ENCODE peak calls at places on chromosomes 5 and 9, in seven cellular contexts. V is H7, W is IMR-90, P is mucosa of descending colon, E is adrenal gland, T is spleen, U is ELR. X is an unnamed sample.

GRCh38 chr5:98187945-98188344 is 585.5 kb upstream of the RGMB start:
- DNase-seq in V (no peak), P (no peak), W (peak; percentile 67), E (no peak), U (peak; percentile 75), T (no peak), X (no peak)

GRCh38 chr5:118195215-118195614 is 793.1 kb downstream of the DTWD2 start:
- DNase-seq in U (no peak), V (no peak), E (no peak), W (no peak), P (no peak), T (no peak), X (no peak)

GRCh38 chr9:14616188-14616982 is 76.8 kb downstream of the ZDHHC21 start:
- DNase-seq in E (no peak), V (peak; percentile 8), W (peak; percentile 73), P (no peak), U (peak; percentile 75), T (no peak), X (peak; percentile 72)

GRCh38 chr5:123036391-123037103 is at the start of gene PPIC:
- DNase-seq in T (peak; percentile 81), U (peak; percentile 82), E (peak; percentile 87), P (peak; percentile 94), V (peak; percentile 95), W (peak; percentile 71), X (peak; percentile 85)

GRCh38 chr9:131233556-131233955 is 42.8 kb downstream of the FAM78A start:
- DNase-seq in T (no peak), V (no peak), W (no peak), E (no peak), P (no peak), U (no peak), X (no peak)

GRCh38 chr9:81984911-81985310 is 3.7 kb upstream of the SPATA31D1 start:
- DNase-seq in T (no peak), E (no peak), P (no peak), W (peak; percentile 53), U (no peak), V (no peak), X (no peak)

GRCh38 chr5:112681481-112681908 is 56.2 kb upstream of the APC start:
- DNase-seq in V (no peak), E (no peak), W (no peak), T (no peak), U (no peak), P (no peak), X (peak; percentile 65)

GRCh38 chr5:141941307-141941706 is 16.7 kb downstream of the PCDH12 start:
- DNase-seq in E (no peak), W (no peak), U (peak; percentile 27), P (no peak), T (no peak), V (no peak), X (peak; percentile 57)

GRCh38 chr9:95349109-95350038 is 31.9 kb upstream of the FANCC start:
- DNase-seq in U (no peak), V (peak; percentile 82), W (no peak), E (no peak), T (no peak), P (no peak), X (no peak)

GRCh38 chr5:170126061-170126460 is 20.4 kb downstream of the FOXI1 start:
- DNase-seq in T (no peak), U (no peak), P (no peak), E (no peak), W (no peak), V (no peak), X (no peak)

GRCh38 chr9:100346836-100347235 is 5.9 kb downstream of the TEX10 start:
- DNase-seq in T (no peak), W (peak; percentile 53), U (no peak), E (no peak), P (no peak), V (no peak), X (peak; percentile 81)

GRCh38 chr5:4255441-4255840 is 659.8 kb downstream of the IRX1 start:
- DNase-seq in U (no peak), T (no peak), V (no peak), E (no peak), W (no peak), P (no peak), X (no peak)

GRCh38 chr9:97237951-97238851 is 69.3 kb upstream of the CCDC180 start:
- DNase-seq in P (peak; percentile 82), U (peak; percentile 82), T (peak; percentile 96), V (peak; percentile 82), E (peak; percentile 91), W (peak; percentile 67), X (peak; percentile 73)

GRCh38 chr9:100549048-100549447 is 28.8 kb upstream of the CAVIN4 start:
- DNase-seq in T (no peak), V (no peak), P (no peak), U (no peak), E (no peak), W (no peak), X (no peak)

GRCh38 chr9:110969971-110970381 is 68.3 kb downstream of the LPAR1 start:
- DNase-seq in U (peak; percentile 95), E (no peak), T (no peak), V (no peak), W (peak; percentile 85), P (no peak), X (peak; percentile 97)

GRCh38 chr9:121958530-121958929 is 134.6 kb downstream of the TTLL11 start:
- DNase-seq in P (no peak), W (peak; percentile 21), V (no peak), T (no peak), E (no peak), U (peak; percentile 58), X (peak; percentile 38)

GRCh38 chr5:68273717-68274409 is 58.3 kb downstream of the PIK3R1 start:
- DNase-seq in E (no peak), W (no peak), V (no peak), U (no peak), P (no peak), T (no peak), X (no peak)

GRCh38 chr9:121859646-121860045 is 208.2 kb downstream of the DAB2IP start:
- DNase-seq in T (no peak), V (no peak), W (no peak), U (no peak), E (no peak), P (no peak), X (no peak)

GRCh38 chr5:128284236-128284635 is 200.7 kb downstream of the SLC12A2 start:
- DNase-seq in V (no peak), E (no peak), U (peak; percentile 46), T (no peak), W (no peak), P (no peak), X (no peak)

GRCh38 chr5:1670342-1670741 is 129.3 kb downstream of the MRPL36 start:
- DNase-seq in P (no peak), W (peak; percentile 4), E (no peak), T (no peak), U (no peak), V (no peak), X (peak; percentile 17)

GRCh38 chr9:79013715-79014610 is 557.8 kb upstream of the TLE4 start:
- DNase-seq in U (peak; percentile 91), P (no peak), T (no peak), W (peak; percentile 38), E (no peak), V (no peak), X (peak; percentile 94)

GRCh38 chr5:170632985-170633234 is 129.1 kb downstream of the KCNIP1 start:
- DNase-seq in E (peak; percentile 79), V (peak; percentile 97), T (peak; percentile 87), U (no peak), P (peak; percentile 61), W (no peak), X (no peak)

GRCh38 chr9:81132796-81133195 is 556.6 kb downstream of the TLE1 start:
- DNase-seq in P (no peak), E (no peak), U (no peak), W (peak; percentile 32), V (no peak), T (no peak), X (no peak)

GRCh38 chr9:82810902-82811301 is 252.0 kb downstream of the RASEF start:
- DNase-seq in P (no peak), U (peak; percentile 46), W (peak; percentile 62), T (no peak), E (no peak), V (no peak), X (peak; percentile 14)

GRCh38 chr5:51226420-51226735 is 156.9 kb upstream of the ISL1 start:
- DNase-seq in P (no peak), T (no peak), E (no peak), U (no peak), W (no peak), V (peak; percentile 24), X (no peak)

GRCh38 chr9:2120926-2121689 is 106.0 kb downstream of the SMARCA2 start:
- DNase-seq in V (no peak), E (no peak), W (peak; percentile 56), P (no peak), T (no peak), U (peak; percentile 60), X (peak; percentile 55)

GRCh38 chr5:117881426-117882230 is 1106.7 kb downstream of the DTWD2 start:
- DNase-seq in V (no peak), P (no peak), E (no peak), U (no peak), W (no peak), T (no peak), X (peak; percentile 1)

GRCh38 chr5:119435436-119436132 is 16.7 kb upstream of the HSD17B4 start:
- DNase-seq in E (peak; percentile 74), P (peak; percentile 70), V (no peak), W (peak; percentile 52), U (peak; percentile 61), T (peak; percentile 94), X (peak; percentile 50)

GRCh38 chr5:1524481-1524798 is 680 bp upstream of the LPCAT1 start:
- DNase-seq in T (no peak), U (no peak), W (no peak), V (no peak), E (no peak), P (no peak), X (no peak)

GRCh38 chr9:95091574-95091970 is 225.9 kb downstream of the FANCC start:
- DNase-seq in T (no peak), E (no peak), W (peak; percentile 53), U (peak; percentile 68), P (no peak), V (peak; percentile 39), X (peak; percentile 95)

GRCh38 chr5:124536333-124536732 is 210.1 kb downstream of the ZNF608 start:
- DNase-seq in W (no peak), E (no peak), U (no peak), P (no peak), V (no peak), T (no peak), X (no peak)

GRCh38 chr9:6239048-6239461 is 23.4 kb downstream of the IL33 start:
- DNase-seq in U (no peak), T (no peak), E (no peak), P (no peak), V (no peak), W (peak; percentile 38), X (peak; percentile 18)

GRCh38 chr5:147935032-147935431 is 28.7 kb upstream of the C5orf46 start:
- DNase-seq in V (peak; percentile 52), P (no peak), T (no peak), E (no peak), W (peak; percentile 62), U (peak; percentile 63), X (peak; percentile 58)

GRCh38 chr5:170739446-170739845 is 44.1 kb upstream of the GABRP start:
- DNase-seq in P (no peak), V (no peak), U (no peak), T (no peak), W (no peak), E (no peak), X (no peak)

X was measured in EH.